ENCODE peak calls at places on chromosomes 11 and 22, in seven cellular contexts. C, X, A, L, D, M and Y are unnamed samples.

GRCh38 chr22:50286275-50286674 is 16.1 kb upstream of the MAPK11 start:
- DNase-seq in D (no peak), C (no peak), A (no peak), L (no peak), M (peak; percentile 68), X (no peak), Y (no peak)

GRCh38 chr22:40487663-40488249 is 117.4 kb downstream of the SGSM3 start:
- DNase-seq in M (no peak), L (no peak), X (no peak), D (no peak), A (peak; percentile 53), C (no peak), Y (no peak)

GRCh38 chr22:40477683-40478348 is 107.4 kb downstream of the SGSM3 start:
- DNase-seq in X (no peak), D (no peak), A (no peak), L (no peak), M (no peak), C (no peak), Y (no peak)

GRCh38 chr11:134418119-134418840 is 6.2 kb upstream of the B3GAT1 start:
- DNase-seq in C (no peak), L (peak; percentile 40), M (no peak), A (no peak), D (no peak), X (no peak), Y (no peak)

GRCh38 chr11:111101836-111102235 is 143.7 kb upstream of the POU2AF2 start:
- DNase-seq in M (no peak), L (no peak), C (no peak), X (no peak), A (no peak), D (no peak), Y (no peak)

GRCh38 chr11:72624496-72625201 is 49.6 kb downstream of the PDE2A start:
- DNase-seq in A (no peak), L (no peak), C (no peak), D (no peak), M (no peak), X (no peak), Y (no peak)

GRCh38 chr11:12838463-12839120 is 164.4 kb downstream of the TEAD1 start:
- DNase-seq in A (no peak), D (no peak), M (no peak), C (no peak), X (no peak), L (no peak), Y (no peak)

GRCh38 chr11:16406226-16406625 is 49.9 kb upstream of the SOX6 start:
- DNase-seq in D (no peak), M (no peak), C (no peak), X (no peak), L (no peak), A (peak; percentile 30), Y (no peak)

GRCh38 chr11:107624983-107625779 is 34.2 kb downstream of the ELMOD1 start:
- DNase-seq in D (no peak), A (no peak), C (no peak), L (no peak), X (no peak), M (no peak), Y (no peak)

GRCh38 chr11:15142838-15143237 is 28.1 kb downstream of the INSC start:
- DNase-seq in A (no peak), X (no peak), L (no peak), C (no peak), M (no peak), D (no peak), Y (no peak)

GRCh38 chr22:31897842-31898241 is 46.5 kb upstream of the YWHAH start:
- DNase-seq in D (no peak), C (no peak), A (no peak), M (no peak), X (no peak), L (no peak), Y (no peak)

GRCh38 chr11:112785717-112786116 is 175.5 kb upstream of the NCAM1 start:
- DNase-seq in M (no peak), X (no peak), L (no peak), C (no peak), D (no peak), A (peak; percentile 71), Y (no peak)

GRCh38 chr11:86460461-86461404 is 86.0 kb downstream of the CCDC81 start:
- DNase-seq in A (peak; percentile 55), C (no peak), L (no peak), M (no peak), D (no peak), X (no peak), Y (peak; percentile 19)

GRCh38 chr11:33778682-33779081 is 4.4 kb upstream of the FBXO3 start:
- DNase-seq in L (peak; percentile 26), M (no peak), A (peak; percentile 84), X (no peak), C (no peak), D (no peak), Y (no peak)

GRCh38 chr11:75768909-75769771 is 562 bp downstream of the DGAT2 start:
- DNase-seq in M (no peak), L (no peak), A (no peak), X (no peak), D (no peak), C (peak; percentile 29), Y (no peak)

GRCh38 chr11:61922539-61922938 is 5.2 kb upstream of the RAB3IL1 start:
- DNase-seq in D (peak; percentile 83), X (peak; percentile 79), M (peak; percentile 36), L (peak; percentile 82), A (peak; percentile 64), C (peak; percentile 84), Y (peak; percentile 87)

GRCh38 chr11:11847082-11847481 is 5.3 kb downstream of the USP47 start:
- DNase-seq in A (no peak), C (no peak), M (no peak), D (no peak), L (no peak), X (no peak), Y (no peak)

GRCh38 chr11:21464601-21465193 is 728.2 kb upstream of the ANO5 start:
- DNase-seq in X (no peak), A (no peak), C (no peak), D (no peak), M (no peak), L (no peak), Y (no peak)

GRCh38 chr11:10155793-10156490 is 138.1 kb downstream of the SBF2 start:
- DNase-seq in M (no peak), C (no peak), L (peak; percentile 6), A (no peak), D (no peak), X (peak; percentile 47), Y (no peak)

DNA sequence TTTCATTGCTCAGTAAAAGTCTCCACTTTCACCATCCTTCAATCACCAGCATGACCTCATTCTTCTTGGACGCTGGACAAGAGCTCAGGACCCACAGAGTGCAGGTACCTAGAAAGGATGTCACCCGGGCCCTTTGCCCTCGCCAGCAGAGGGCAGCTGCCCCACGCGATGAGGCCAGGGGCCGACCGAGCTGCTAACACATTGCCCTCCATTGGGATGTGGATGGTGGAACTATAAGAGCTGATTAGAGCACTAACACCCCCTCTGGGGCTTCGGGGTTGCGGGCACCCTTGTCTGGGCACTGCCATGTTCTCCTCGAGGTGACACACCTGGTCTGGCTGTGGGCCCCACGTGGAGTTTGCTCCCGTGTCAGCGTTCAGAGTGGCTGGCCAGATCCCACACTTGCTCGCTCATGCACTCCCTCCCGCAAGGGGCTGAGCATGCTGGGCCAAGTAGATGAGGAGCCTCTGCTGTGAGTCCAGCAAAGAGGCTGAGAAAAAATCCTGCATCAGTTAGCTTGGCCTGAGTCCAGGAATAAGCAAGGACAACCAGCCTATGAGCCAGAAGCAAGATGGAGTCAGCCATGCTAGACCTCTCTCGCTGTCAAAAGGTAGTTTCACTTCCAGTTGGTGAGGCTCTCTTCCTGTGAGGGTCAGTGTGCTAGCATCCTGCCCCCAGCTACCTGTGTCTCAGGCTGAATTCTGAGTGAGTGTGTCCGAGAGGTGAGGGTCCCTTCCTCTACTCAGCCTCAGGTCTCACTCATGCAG is 9.8 kb downstream of the KRTAP5-6 start:
- DNase-seq in X (peak; percentile 75), C (no peak), M (no peak), A (no peak), D (no peak), L (peak; percentile 25), Y (no peak)
- TF ChIP-seq CTCF in X (no peak), C (no peak), M (no peak), A (no peak), D (no peak), L (peak; percentile 38), Y (peak; percentile 6)

GRCh38 chr11:2404735-2405196 is 4.2 kb downstream of the TSSC4 start:
- DNase-seq in A (no peak), D (no peak), L (no peak), X (peak; percentile 72), C (no peak), M (no peak), Y (no peak)
- TF ChIP-seq CTCF in A (no peak), D (no peak), L (no peak), X (no peak), C (no peak), M (no peak), Y (no peak)

GRCh38 chr11:66420671-66421476 is at the start of gene NPAS4:
- DNase-seq in L (peak; percentile 65), D (no peak), A (no peak), X (peak; percentile 63), M (no peak), C (no peak), Y (no peak)

GRCh38 chr11:66417000-66417399 is 3.8 kb upstream of the NPAS4 start:
- DNase-seq in C (no peak), L (no peak), A (no peak), D (no peak), X (no peak), M (no peak), Y (no peak)

GRCh38 chr11:66418986-66419308 is 1.9 kb upstream of the NPAS4 start:
- DNase-seq in C (no peak), X (no peak), L (no peak), M (no peak), A (no peak), D (no peak), Y (no peak)

GRCh38 chr11:66419825-66420224 is 1.0 kb upstream of the NPAS4 start:
- DNase-seq in A (no peak), C (no peak), X (peak; percentile 73), D (no peak), L (peak; percentile 85), M (no peak), Y (no peak)

GRCh38 chr11:66418168-66418985 is 2.5 kb upstream of the NPAS4 start:
- DNase-seq in A (peak; percentile 93), L (peak; percentile 82), C (peak; percentile 69), X (no peak), M (peak; percentile 48), D (peak; percentile 94), Y (peak; percentile 92)
- TF ChIP-seq CTCF in A (peak; percentile 64), L (peak; percentile 67), C (no peak), X (no peak), M (no peak), D (no peak), Y (peak; percentile 48)

DNA sequence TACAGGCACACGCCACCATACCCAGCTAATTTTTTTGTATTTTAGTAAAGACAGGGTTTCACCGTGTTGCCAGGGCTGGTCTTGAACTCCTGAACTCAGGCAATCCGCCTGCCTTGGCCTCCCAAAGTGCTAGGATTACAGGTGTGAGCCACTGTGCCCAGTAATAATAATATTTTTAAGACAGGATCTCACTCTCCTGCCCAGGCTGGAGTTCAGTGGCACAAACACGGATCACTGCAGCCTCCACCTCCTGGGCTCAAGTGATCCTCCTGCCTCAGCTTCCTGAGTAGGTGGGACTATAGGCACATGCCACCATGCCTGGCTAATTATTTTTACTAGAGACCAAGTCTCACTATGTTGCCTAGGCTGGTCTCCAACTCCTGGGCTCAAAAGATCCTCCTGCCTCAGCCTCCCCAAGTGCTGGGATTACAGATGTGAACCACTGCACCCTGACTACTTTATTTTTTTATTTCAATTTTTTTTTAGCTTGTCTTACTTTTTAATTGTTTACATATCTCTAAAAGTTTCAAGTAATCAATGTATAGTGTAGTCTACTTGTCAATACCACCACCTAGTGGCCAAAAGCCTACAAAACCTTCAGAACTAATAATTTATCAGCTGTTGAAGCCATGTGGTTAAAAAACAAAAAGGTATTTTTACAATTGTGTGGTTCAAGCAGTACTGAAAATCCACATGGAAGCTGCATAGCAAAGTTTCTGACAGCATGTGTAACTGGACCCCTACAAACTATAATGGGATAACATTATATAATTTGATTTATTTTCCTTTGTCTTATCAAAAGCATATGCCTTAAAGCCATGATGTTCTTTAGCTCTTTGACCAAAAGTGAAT is 10.4 kb downstream of the NARS2 start:
- DNase-seq in D (no peak), X (no peak), A (peak; percentile 74), M (no peak), C (no peak), L (peak; percentile 61), Y (no peak)
- TF ChIP-seq CTCF in D (peak; percentile 69), X (peak; percentile 74), A (peak; percentile 58), M (no peak), C (peak; percentile 80), L (peak; percentile 65), Y (peak; percentile 74)